ENCODE peak calls at places on chromosomes 1 and 21, in ten cellular contexts. T is OCI-LY7; Q is effector memory CD4-positive, alpha-beta T cell; S is heart right ventricle; G is cardiac muscle cell; U is NT2/D1; W is RWPE2; N is lung; F is tibial nerve; R is small intestine. Z is an unnamed sample. For H3K4me1, the result is how much of the 10 kb centered on the place peaks cover.

GRCh38 chr1:27416387-27417111 is 24.1 kb downstream of the GPR3 start:
- DNase-seq in T (peak), Q (no peak), S (no peak), G (peak), U (no peak), W (no peak), N (no peak), F (no peak), R (peak), Z (no peak)

GRCh38 chr1:96388421-96389310 is 332.9 kb upstream of the PTBP2 start:
- DNase-seq in T (no peak), Q (no peak), S (no peak), G (no peak), U (no peak), W (no peak), N (no peak), F (no peak), R (no peak), Z (no peak)

GRCh38 chr1:58896211-58897183 is 112.7 kb upstream of the JUN start:
- DNase-seq in T (no peak), Q (no peak), S (peak), G (no peak), U (no peak), W (no peak), N (peak), F (no peak), R (peak), Z (peak)

GRCh38 chr1:51570063-51570720 is 46.7 kb upstream of the OSBPL9 start:
- DNase-seq in T (peak), Q (no peak), S (no peak), G (no peak), U (no peak), W (no peak), N (no peak), F (no peak), R (peak), Z (no peak)

GRCh38 chr1:15941899-15942660 is 33.8 kb downstream of the ZBTB17 start:
- DNase-seq in T (no peak), Q (no peak), S (no peak), G (no peak), U (no peak), W (peak), N (no peak), F (no peak), R (no peak), Z (no peak)

GRCh38 chr1:154493276-154493675 is 8.7 kb upstream of the TDRD10 start:
- DNase-seq in T (peak), Q (no peak), S (peak), G (no peak), U (no peak), W (no peak), N (peak), F (no peak), R (no peak), Z (no peak)

GRCh38 chr21:38869196-38869595 is 63.5 kb downstream of the ETS2 start:
- DNase-seq in T (no peak), Q (no peak), S (no peak), G (no peak), U (no peak), W (no peak), N (no peak), F (no peak), R (no peak), Z (no peak)

GRCh38 chr1:54716299-54717047 is 812 bp downstream of the TTC4 start:
- DNase-seq in T (no peak), Q (no peak), S (no peak), G (no peak), U (no peak), W (no peak), N (no peak), F (no peak), R (no peak), Z (no peak)

GRCh38 chr1:58764294-58764978 is 19.4 kb downstream of the JUN start:
- DNase-seq in T (no peak), Q (no peak), S (no peak), G (peak), U (no peak), W (no peak), N (no peak), F (no peak), R (no peak), Z (no peak)

GRCh38 chr1:194512361-194512760 is 1325.9 kb upstream of the B3GALT2 start:
- DNase-seq in T (no peak), Q (no peak), S (no peak), G (no peak), U (no peak), W (no peak), N (no peak), F (no peak), R (no peak), Z (no peak)

GRCh38 chr1:195574511-195574910 is 1033.7 kb downstream of the KCNT2 start:
- DNase-seq in T (no peak), Q (no peak), S (no peak), G (no peak), U (no peak), W (no peak), N (no peak), F (no peak), R (no peak), Z (no peak)

GRCh38 chr1:153553691-153554608 is 4.9 kb upstream of the S100A3 start:
- DNase-seq in T (no peak), Q (no peak), S (no peak), G (no peak), U (no peak), W (peak), N (no peak), F (no peak), R (no peak), Z (no peak)

GRCh38 chr1:22749919-22750670 is 39.5 kb downstream of the EPHB2 start:
- DNase-seq in T (peak), Q (no peak), S (no peak), G (peak), U (no peak), W (no peak), N (peak), F (no peak), R (peak), Z (no peak)

GRCh38 chr1:172781513-172782140 is 122.7 kb downstream of the FASLG start:
- DNase-seq in T (peak), Q (no peak), S (no peak), G (no peak), U (no peak), W (no peak), N (no peak), F (no peak), R (no peak), Z (no peak)

GRCh38 chr1:228353601-228354371 is 52.8 kb downstream of the TRIM11 start:
- DNase-seq in T (no peak), Q (no peak), S (peak), G (no peak), U (no peak), W (no peak), N (no peak), F (no peak), R (no peak), Z (no peak)

GRCh38 chr1:63920154-63921117 is 146.6 kb downstream of the ROR1 start:
- DNase-seq in T (no peak), Q (no peak), S (no peak), G (peak), U (no peak), W (no peak), N (peak), F (no peak), R (no peak), Z (no peak)

GRCh38 chr21:40507978-40508377 is 339.0 kb downstream of the DSCAM start:
- DNase-seq in T (no peak), Q (no peak), S (no peak), G (no peak), U (no peak), W (no peak), N (no peak), F (no peak), R (no peak), Z (no peak)

DNA sequence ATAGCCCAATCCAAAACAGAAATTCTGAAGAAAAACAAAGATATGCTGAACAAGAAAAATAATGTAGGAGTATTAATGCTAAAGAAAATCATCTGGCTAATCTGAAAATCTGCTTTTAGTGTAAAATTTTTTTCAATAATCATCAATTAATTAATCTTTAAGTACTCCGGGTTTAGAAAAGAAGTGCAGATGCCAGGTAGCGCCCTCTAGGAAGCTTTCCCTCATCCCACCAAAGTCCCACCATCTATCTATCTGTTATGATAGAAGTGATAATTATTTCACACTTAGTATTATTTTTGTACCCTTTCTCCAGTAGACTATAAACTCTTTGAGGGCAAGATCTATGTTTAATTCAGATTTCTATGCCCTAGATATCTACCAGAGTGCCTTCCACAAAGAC is 240.3 kb downstream of the AKT3 start:
- DNase-seq in T (no peak), Q (no peak), S (no peak), G (no peak), U (no peak), W (no peak), N (no peak), F (no peak), R (no peak), Z (no peak)
- H3K4me1 ChIP-seq in T (under half), Q (under half), S (under half), G (under half), U (under half), W (under half), N (under half), F (under half), R (under half), Z (under half)

DNA sequence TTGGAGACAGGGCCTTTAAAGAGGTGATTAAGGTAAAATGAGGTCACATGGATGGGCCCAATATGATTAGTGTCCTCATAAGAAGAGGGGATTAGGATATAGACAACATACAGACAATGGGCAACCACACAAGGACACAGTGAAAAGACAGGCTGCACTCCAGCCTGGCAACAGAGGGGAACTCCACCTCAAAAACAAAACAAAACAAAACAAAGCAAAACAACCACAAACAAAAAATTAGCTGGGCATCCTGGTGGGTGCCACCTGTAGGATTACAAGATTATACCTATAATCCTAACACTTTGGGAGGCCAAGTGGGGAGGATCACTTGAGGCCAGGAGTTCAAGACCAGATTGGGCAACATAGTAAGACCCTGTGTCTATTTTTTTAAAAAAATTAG is 4.8 kb upstream of the MDM4 start:
- DNase-seq in T (no peak), Q (no peak), S (no peak), G (no peak), U (no peak), W (no peak), N (no peak), F (no peak), R (no peak), Z (no peak)
- H3K4me1 ChIP-seq in T (half or more), Q (under half), S (under half), G (under half), U (under half), W (under half), N (under half), F (under half), R (under half), Z (under half)

GRCh38 chr1:42915456-42915855 is 43.2 kb downstream of the SLC2A1 start:
- DNase-seq in T (no peak), Q (no peak), S (no peak), G (no peak), U (no peak), W (no peak), N (no peak), F (no peak), R (no peak), Z (no peak)

GRCh38 chr1:42910985-42911384 is 47.7 kb downstream of the SLC2A1 start:
- DNase-seq in T (no peak), Q (no peak), S (no peak), G (no peak), U (no peak), W (no peak), N (no peak), F (no peak), R (no peak), Z (no peak)

GRCh38 chr1:42913426-42914091 is 45.1 kb downstream of the SLC2A1 start:
- DNase-seq in T (peak), Q (peak), S (no peak), G (peak), U (peak), W (no peak), N (peak), F (no peak), R (peak), Z (no peak)

GRCh38 chr1:42916839-42917495 is 41.7 kb downstream of the SLC2A1 start:
- DNase-seq in T (no peak), Q (no peak), S (no peak), G (no peak), U (no peak), W (no peak), N (no peak), F (no peak), R (no peak), Z (no peak)

GRCh38 chr1:42914092-42914625 is 44.5 kb downstream of the SLC2A1 start:
- DNase-seq in T (no peak), Q (no peak), S (no peak), G (no peak), U (no peak), W (no peak), N (no peak), F (no peak), R (no peak), Z (no peak)
- H3K4me1 ChIP-seq in T (under half), Q (under half), S (under half), G (under half), U (under half), W (under half), N (under half), F (under half), R (under half), Z (under half)

DNA sequence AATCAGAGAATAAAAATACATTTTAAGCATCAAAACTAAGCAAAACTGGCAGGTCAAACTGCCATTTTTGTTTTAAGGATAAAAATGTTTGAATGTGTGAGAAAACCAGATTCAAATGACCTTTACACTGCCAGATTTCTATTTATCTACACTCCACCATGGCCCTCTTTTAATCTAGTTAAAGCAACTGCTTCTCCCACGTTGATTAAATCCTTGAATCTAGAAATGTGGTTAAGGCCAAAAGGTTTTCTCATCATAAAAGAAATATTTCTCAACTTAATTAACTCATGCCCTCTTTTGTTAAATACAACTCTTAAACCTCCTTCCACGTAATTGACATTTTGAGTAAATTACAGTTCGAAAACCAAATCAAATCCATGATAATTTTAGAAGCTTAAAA is 15.0 kb downstream of the EGLN1 start:
- DNase-seq in T (no peak), Q (no peak), S (no peak), G (no peak), U (no peak), W (no peak), N (no peak), F (no peak), R (no peak), Z (no peak)
- H3K4me1 ChIP-seq in T (under half), Q (under half), S (half or more), G (under half), U (under half), W (under half), N (under half), F (under half), R (under half), Z (under half)

GRCh38 chr1:201881617-201882016 is 7.1 kb upstream of the SHISA4 start:
- DNase-seq in T (no peak), Q (no peak), S (no peak), G (no peak), U (no peak), W (no peak), N (no peak), F (no peak), R (no peak), Z (no peak)

GRCh38 chr1:201883266-201883665 is 5.4 kb upstream of the SHISA4 start:
- DNase-seq in T (no peak), Q (no peak), S (no peak), G (no peak), U (no peak), W (no peak), N (no peak), F (no peak), R (no peak), Z (no peak)

GRCh38 chr1:201883786-201884185 is 4.9 kb upstream of the SHISA4 start:
- DNase-seq in T (no peak), Q (no peak), S (no peak), G (peak), U (no peak), W (no peak), N (no peak), F (no peak), R (peak), Z (peak)

GRCh38 chr1:201882665-201883132 is 6.0 kb upstream of the SHISA4 start:
- DNase-seq in T (peak), Q (no peak), S (no peak), G (peak), U (no peak), W (no peak), N (no peak), F (no peak), R (no peak), Z (no peak)

DNA sequence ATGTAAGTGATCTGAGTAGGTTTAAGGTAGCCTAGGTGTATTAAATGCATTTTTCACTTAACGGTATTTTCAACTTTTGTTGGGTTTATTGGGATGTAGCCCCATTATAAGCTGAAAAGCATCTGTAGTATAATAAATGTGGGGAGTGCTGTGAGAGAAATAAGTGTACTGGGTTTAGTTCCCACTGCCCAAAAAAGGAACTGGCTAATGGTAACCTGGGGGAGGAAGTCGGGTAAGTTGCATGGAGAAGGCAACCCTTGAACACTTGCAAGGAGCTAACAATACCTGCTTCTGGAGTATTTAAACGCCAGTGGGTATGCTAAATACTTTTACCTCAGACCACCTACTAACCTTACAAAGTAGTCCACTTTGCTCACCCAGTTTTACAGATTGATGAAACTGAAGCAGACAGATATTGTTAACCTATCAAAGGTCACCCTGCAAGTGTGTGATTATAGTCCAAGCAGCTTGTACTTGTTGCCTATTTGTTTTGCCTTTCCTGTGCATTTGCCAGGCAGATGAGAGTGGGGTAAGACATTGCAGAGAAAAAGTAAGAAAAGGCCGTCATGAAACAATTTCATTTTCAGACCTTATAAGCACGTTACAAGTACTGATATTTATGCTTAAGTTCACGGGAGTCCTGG is 7.6 kb upstream of the SHISA4 start:
- DNase-seq in T (no peak), Q (no peak), S (no peak), G (no peak), U (no peak), W (no peak), N (no peak), F (no peak), R (no peak), Z (no peak)
- H3K4me1 ChIP-seq in T (under half), Q (under half), S (under half), G (under half), U (under half), W (under half), N (under half), F (under half), R (under half), Z (under half)

GRCh38 chr1:225883616-225884265 is 1.6 kb upstream of the TMEM63A start:
- DNase-seq in T (no peak), Q (no peak), S (no peak), G (no peak), U (no peak), W (no peak), N (no peak), F (no peak), R (peak), Z (no peak)

GRCh38 chr1:225880636-225881035 is 1.5 kb downstream of the TMEM63A start:
- DNase-seq in T (no peak), Q (no peak), S (no peak), G (no peak), U (no peak), W (no peak), N (no peak), F (no peak), R (peak), Z (no peak)

GRCh38 chr1:225881081-225882007 is 836 bp downstream of the TMEM63A start:
- DNase-seq in T (peak), Q (peak), S (peak), G (peak), U (no peak), W (no peak), N (peak), F (peak), R (peak), Z (peak)

GRCh38 chr1:225882008-225882698 is at the start of gene TMEM63A:
- DNase-seq in T (peak), Q (peak), S (peak), G (peak), U (peak), W (peak), N (peak), F (peak), R (peak), Z (peak)

DNA sequence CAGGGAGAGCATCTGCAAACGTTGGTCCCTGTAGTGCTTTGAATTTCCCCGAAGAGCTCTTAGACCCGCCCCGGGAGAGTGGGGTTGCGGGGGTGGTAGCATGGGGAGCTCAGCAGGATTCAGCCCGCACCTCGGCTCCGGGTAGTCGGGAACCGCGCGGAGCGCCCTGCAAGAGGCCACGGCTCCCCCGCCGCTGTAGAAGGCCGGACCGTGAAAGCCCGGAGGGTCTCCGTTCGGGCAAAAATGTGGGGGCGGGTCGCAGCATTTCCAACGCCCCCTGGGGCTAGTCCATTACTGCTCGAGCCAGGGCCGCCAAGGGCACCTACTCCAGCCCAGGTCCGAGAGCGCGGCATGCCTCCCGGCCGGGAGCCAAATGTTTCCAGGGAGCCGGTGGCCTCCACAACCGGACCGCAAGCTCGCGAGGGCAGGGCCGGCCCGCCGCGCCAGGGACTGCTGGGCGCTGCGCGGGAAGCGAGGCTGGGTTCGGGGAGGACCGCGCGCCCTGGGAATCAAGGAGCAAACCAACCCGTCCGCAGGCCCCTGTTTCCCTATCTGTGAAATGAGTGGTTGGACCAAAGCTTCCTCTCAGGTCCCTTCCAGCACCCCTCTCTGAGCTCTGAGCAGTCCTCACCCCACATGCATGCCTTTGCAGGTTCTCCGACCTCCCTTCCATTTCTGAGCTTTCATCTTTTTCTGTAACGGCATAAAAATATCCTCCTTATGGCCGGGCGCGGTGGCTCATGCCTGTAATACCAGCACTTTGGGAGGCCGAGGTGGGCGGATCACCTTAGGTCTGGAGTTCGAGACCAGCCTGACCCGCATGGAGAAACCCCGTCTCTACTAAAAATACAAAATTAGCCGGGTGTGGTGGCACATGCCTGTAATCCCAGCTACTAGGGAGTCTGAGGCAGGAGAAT is 777 bp upstream of the TMEM63A start:
- DNase-seq in T (no peak), Q (no peak), S (peak), G (peak), U (no peak), W (no peak), N (peak), F (peak), R (peak), Z (peak)
- H3K4me1 ChIP-seq in T (under half), Q (under half), S (under half), G (under half), U (under half), W (under half), N (under half), F (under half), R (under half), Z (under half)

GRCh38 chr1:145962157-145963102 is 1.9 kb downstream of the ANKRD34A start:
- DNase-seq in T (no peak), Q (peak), S (peak), G (no peak), U (no peak), W (peak), N (no peak), F (no peak), R (no peak), Z (peak)
- H3K4me1 ChIP-seq in T (half or more), Q (under half), S (half or more), G (under half), U (under half), W (under half), N (under half), F (under half), R (under half), Z (under half)

Z was measured in ovary.